ENCODE peak calls at places on chromosomes 5 and 9, in four cellular contexts. J is pancreas, S is tibial nerve, P is heart right ventricle. Q is an unnamed sample. For H3K4me1, the result is how much of the 10 kb centered on the place peaks cover.

GRCh38 chr9:135526730-135527571 is 5.7 kb downstream of the LCN1 start:
- DNase-seq in S (no peak), J (peak), P (no peak), Q (no peak)

GRCh38 chr9:123828449-123828848 is 101.5 kb downstream of the DENND1A start:
- DNase-seq in P (no peak), J (no peak), S (no peak), Q (no peak)

GRCh38 chr5:53917095-53917494 is 356.7 kb downstream of the NDUFS4 start:
- DNase-seq in P (no peak), J (no peak), S (no peak), Q (no peak)

GRCh38 chr5:115873392-115873791 is 31.7 kb downstream of the AP3S1 start:
- DNase-seq in P (no peak), S (no peak), J (no peak), Q (no peak)

GRCh38 chr5:116459306-116459705 is 115.3 kb downstream of the SEMA6A start:
- DNase-seq in S (no peak), P (no peak), J (no peak), Q (no peak)

GRCh38 chr5:72559866-72560766 is 52.9 kb upstream of the ZNF366 start:
- DNase-seq in S (no peak), P (peak), J (no peak), Q (no peak)

GRCh38 chr5:82314964-82315728 is 37.0 kb upstream of the RPS23 start:
- DNase-seq in P (no peak), S (no peak), J (no peak), Q (no peak)

GRCh38 chr5:176425138-176425537 is 8.8 kb upstream of the CLTB start:
- DNase-seq in P (no peak), S (no peak), J (no peak), Q (no peak)

GRCh38 chr5:78295035-78295961 is 800 bp upstream of the AP3B1 start:
- DNase-seq in S (peak), P (peak), J (peak), Q (no peak)

GRCh38 chr9:87148391-87149237 is 201.3 kb upstream of the GAS1 start:
- DNase-seq in P (peak), J (peak), S (peak), Q (peak)

GRCh38 chr9:3468407-3469205 is 57.2 kb downstream of the RFX3 start:
- DNase-seq in J (no peak), P (no peak), S (no peak), Q (no peak)

GRCh38 chr9:114212841-114213240 is 57.5 kb downstream of the COL27A1 start:
- DNase-seq in P (no peak), S (no peak), J (no peak), Q (no peak)

GRCh38 chr9:109012009-109012875 is 1.1 kb downstream of the CTNNAL1 start:
- DNase-seq in P (peak), S (peak), J (peak), Q (peak)

GRCh38 chr5:126492939-126493338 is 69.7 kb downstream of the GRAMD2B start:
- DNase-seq in S (no peak), J (no peak), P (no peak), Q (no peak)

GRCh38 chr5:167245871-167246270 is 1045.6 kb upstream of the WWC1 start:
- DNase-seq in S (no peak), P (no peak), J (no peak), Q (no peak)

GRCh38 chr9:124781967-124782660 is 5.2 kb downstream of the OLFML2A start:
- DNase-seq in S (no peak), P (no peak), J (peak), Q (peak)

GRCh38 chr5:81010636-81011035 is 50.5 kb downstream of the RASGRF2 start:
- DNase-seq in P (no peak), J (no peak), S (no peak), Q (no peak)

GRCh38 chr5:81097733-81098132 is 135.4 kb upstream of the CKMT2 start:
- DNase-seq in P (no peak), J (no peak), S (no peak), Q (no peak)

GRCh38 chr9:138071292-138071691 is 193.7 kb downstream of the CACNA1B start:
- DNase-seq in S (no peak), J (no peak), P (no peak), Q (no peak)

GRCh38 chr9:83219924-83220438 is 157.0 kb upstream of the RASEF start:
- DNase-seq in J (no peak), S (no peak), P (no peak), Q (no peak)

GRCh38 chr5:102411-103043 is 10.6 kb downstream of the PLEKHG4B start:
- DNase-seq in P (no peak), S (no peak), J (no peak), Q (no peak)

GRCh38 chr9:6414291-6414690 is 1.3 kb downstream of the UHRF2 start:
- DNase-seq in J (no peak), S (no peak), P (no peak), Q (no peak)

GRCh38 chr5:139388198-139388821 is 1.4 kb downstream of the MZB1 start:
- DNase-seq in P (no peak), S (no peak), J (no peak), Q (no peak)

GRCh38 chr5:83473344-83474169 is 2.0 kb downstream of the VCAN start:
- DNase-seq in S (peak), J (peak), P (peak), Q (peak)

GRCh38 chr9:131030978-131031641 is 22.1 kb downstream of the LAMC3 start:
- DNase-seq in P (no peak), J (no peak), S (no peak), Q (no peak)

GRCh38 chr5:180684623-180685161 is 35.3 kb upstream of the FLT4 start:
- DNase-seq in P (no peak), J (no peak), S (no peak), Q (no peak)

GRCh38 chr5:39360483-39361071 is 3.7 kb downstream of the C9 start:
- DNase-seq in S (no peak), P (no peak), J (no peak), Q (no peak)

GRCh38 chr5:3324421-3325101 is 271.1 kb upstream of the IRX1 start:
- DNase-seq in J (no peak), P (no peak), S (no peak), Q (no peak)

GRCh38 chr9:68951879-68952659 is 61.8 kb downstream of the PRKACG start:
- DNase-seq in J (no peak), P (no peak), S (no peak), Q (no peak)

GRCh38 chr9:77892171-77892570 is 139.4 kb downstream of the GNAQ start:
- DNase-seq in S (no peak), J (no peak), P (no peak), Q (no peak)

GRCh38 chr5:150780180-150780692 is 1.7 kb downstream of the SMIM3 start:
- DNase-seq in J (no peak), P (peak), S (peak), Q (peak)

GRCh38 chr5:150783422-150783928 is 4.9 kb downstream of the SMIM3 start:
- DNase-seq in J (peak), S (peak), P (peak), Q (peak)

GRCh38 chr5:150780816-150781221 is 2.3 kb downstream of the SMIM3 start:
- DNase-seq in S (no peak), P (no peak), J (no peak), Q (no peak)

GRCh38 chr5:150781706-150782614 is 3.4 kb downstream of the SMIM3 start:
- DNase-seq in S (peak), P (peak), J (no peak), Q (peak)

GRCh38 chr5:150782850-150783249 is 4.3 kb downstream of the SMIM3 start:
- DNase-seq in S (no peak), J (no peak), P (no peak), Q (no peak)
- H3K4me1 ChIP-seq in S (under half), J (under half), P (half or more), Q (half or more)

GRCh38 chr9:33453999-33454660 is 6.7 kb upstream of the AQP3 start:
- DNase-seq in J (no peak), P (no peak), S (no peak), Q (no peak)
- H3K4me1 ChIP-seq in J (under half), P (under half), S (under half), Q (under half)

DNA sequence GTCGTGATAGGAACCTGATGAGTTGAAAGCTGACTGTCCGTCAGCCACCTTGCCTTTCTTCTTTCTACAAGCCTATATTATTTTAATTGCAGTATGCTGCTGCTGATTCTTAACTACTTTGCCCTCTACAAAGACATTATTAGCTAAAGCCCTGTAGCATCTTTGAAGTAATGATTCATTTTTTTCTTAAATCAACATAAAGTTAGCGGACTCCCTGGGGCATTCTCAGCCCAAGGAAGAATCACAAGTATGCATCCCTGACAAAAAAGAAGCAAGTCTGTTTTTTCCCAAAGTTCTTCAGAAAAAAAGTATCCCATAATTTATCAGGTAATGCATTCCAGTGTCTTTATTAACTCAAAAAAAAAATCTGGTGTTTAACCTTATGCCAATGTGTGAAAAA is 69.5 kb upstream of the TAS2R1 start:
- DNase-seq in J (no peak), P (no peak), S (no peak), Q (no peak)
- H3K4me1 ChIP-seq in J (under half), P (under half), S (under half), Q (under half)

DNA sequence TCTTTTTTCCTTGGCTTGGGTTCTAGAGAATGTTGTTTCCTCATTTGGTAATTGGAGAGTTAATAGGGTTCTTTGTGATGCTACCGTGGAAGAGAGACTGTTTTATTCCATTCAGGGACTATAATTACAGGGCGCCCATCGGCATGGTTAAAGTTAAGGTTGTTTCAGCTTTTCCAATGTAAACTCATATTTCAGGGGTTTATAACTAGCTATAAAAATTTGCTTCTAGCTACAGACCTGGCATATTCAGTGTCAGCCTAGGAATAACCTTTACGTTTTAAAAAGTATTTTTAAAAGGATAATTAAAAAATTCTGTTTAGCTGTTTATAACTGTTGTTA is 99.1 kb downstream of the AOPEP start:
- DNase-seq in P (no peak), S (no peak), J (no peak), Q (no peak)
- H3K4me1 ChIP-seq in P (half or more), S (under half), J (under half), Q (under half)

GRCh38 chr5:171309526-171310333 is 682 bp downstream of the TLX3 start:
- DNase-seq in J (no peak), S (no peak), P (no peak), Q (no peak)
- H3K4me1 ChIP-seq in J (under half), S (under half), P (half or more), Q (under half)

DNA sequence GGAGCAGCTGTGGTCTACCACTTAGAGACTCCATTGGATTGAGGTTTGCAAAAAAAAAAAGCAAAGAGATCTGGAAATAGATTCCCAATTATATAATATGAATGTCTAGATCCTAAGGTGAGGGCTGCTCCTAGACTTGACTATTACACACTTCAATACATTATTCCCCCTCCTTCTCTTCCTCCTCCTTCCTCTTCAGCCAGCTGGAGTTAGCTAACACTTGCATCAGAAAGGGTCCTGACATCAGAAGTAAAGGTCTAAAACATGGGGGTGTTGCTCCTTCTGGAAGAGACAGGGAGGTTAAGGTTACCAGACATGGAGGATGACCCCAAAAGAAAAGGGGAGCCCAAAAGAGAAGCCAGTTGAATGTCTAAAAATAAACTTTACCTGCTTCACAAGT is 12.9 kb upstream of the NR3C1 start:
- DNase-seq in S (no peak), J (no peak), P (no peak), Q (no peak)
- H3K4me1 ChIP-seq in S (under half), J (under half), P (under half), Q (under half)

Q was measured in right atrium auricular region.